ENCODE peak calls at places on chromosomes 5 and 9, in nine cellular contexts. One of them, this sample, is unnamed.
A peak's percentile ranks its signal among the peaks of the same experiment; 100 is the strongest.

GRCh38 chr5:172981931-172982330 is 1.6 kb upstream of the ATP6V0E1 start:
- DNase-seq in cardiac muscle cell: no peak
- DNase-seq in H9: no peak
- DNase-seq in SK-N-SH: no peak
- DNase-seq in ascending aorta: no peak
- DNase-seq in left ventricle myocardium inferior: no peak
- DNase-seq in A549: no peak
- DNase-seq in testis: no peak
- DNase-seq in PC-3: no peak
- DNase-seq in this sample: no peak

GRCh38 chr5:166535641-166536040 is 1755.8 kb upstream of the WWC1 start:
- DNase-seq in A549: no peak
- DNase-seq in H9: no peak
- DNase-seq in ascending aorta: no peak
- DNase-seq in cardiac muscle cell: no peak
- DNase-seq in testis: no peak
- DNase-seq in left ventricle myocardium inferior: no peak
- DNase-seq in PC-3: no peak
- DNase-seq in SK-N-SH: no peak
- DNase-seq in this sample: no peak

GRCh38 chr9:23621166-23621565 is 204.9 kb downstream of the ELAVL2 start:
- DNase-seq in SK-N-SH: no peak
- DNase-seq in cardiac muscle cell: no peak
- DNase-seq in ascending aorta: no peak
- DNase-seq in left ventricle myocardium inferior: no peak
- DNase-seq in H9: no peak
- DNase-seq in testis: no peak
- DNase-seq in A549: no peak
- DNase-seq in PC-3: peak; percentile 92
- DNase-seq in this sample: no peak

GRCh38 chr9:272251-273213 is 57.9 kb downstream of the DOCK8 start:
- DNase-seq in testis: peak; percentile 57
- DNase-seq in cardiac muscle cell: no peak
- DNase-seq in PC-3: no peak
- DNase-seq in A549: no peak
- DNase-seq in H9: no peak
- DNase-seq in left ventricle myocardium inferior: no peak
- DNase-seq in SK-N-SH: no peak
- DNase-seq in ascending aorta: peak; percentile 71
- DNase-seq in this sample: no peak

GRCh38 chr5:154449786-154450185 is 4.0 kb downstream of the SAP30L start:
- DNase-seq in ascending aorta: no peak
- DNase-seq in H9: no peak
- DNase-seq in A549: no peak
- DNase-seq in left ventricle myocardium inferior: no peak
- DNase-seq in testis: no peak
- DNase-seq in SK-N-SH: no peak
- DNase-seq in PC-3: no peak
- DNase-seq in cardiac muscle cell: no peak
- DNase-seq in this sample: no peak

GRCh38 chr5:83255268-83255667 is 177.9 kb downstream of the XRCC4 start:
- DNase-seq in PC-3: peak; percentile 58
- DNase-seq in A549: no peak
- DNase-seq in SK-N-SH: no peak
- DNase-seq in cardiac muscle cell: no peak
- DNase-seq in H9: no peak
- DNase-seq in testis: no peak
- DNase-seq in ascending aorta: no peak
- DNase-seq in left ventricle myocardium inferior: no peak
- DNase-seq in this sample: no peak

GRCh38 chr9:21392270-21392669 is 7.1 kb upstream of the IFNA2 start:
- DNase-seq in ascending aorta: no peak
- DNase-seq in A549: peak; percentile 37
- DNase-seq in cardiac muscle cell: no peak
- DNase-seq in left ventricle myocardium inferior: no peak
- DNase-seq in PC-3: peak; percentile 59
- DNase-seq in testis: no peak
- DNase-seq in SK-N-SH: peak; percentile 23
- DNase-seq in H9: peak; percentile 68
- DNase-seq in this sample: peak; percentile 73

GRCh38 chr9:108620767-108621166 is 235.0 kb downstream of the ACTL7B start:
- DNase-seq in ascending aorta: no peak
- DNase-seq in testis: no peak
- DNase-seq in H9: no peak
- DNase-seq in SK-N-SH: no peak
- DNase-seq in PC-3: no peak
- DNase-seq in A549: no peak
- DNase-seq in left ventricle myocardium inferior: no peak
- DNase-seq in cardiac muscle cell: no peak
- DNase-seq in this sample: no peak

GRCh38 chr5:127968998-127969397 is 114.6 kb upstream of the SLC12A2 start:
- DNase-seq in A549: no peak
- DNase-seq in left ventricle myocardium inferior: no peak
- DNase-seq in H9: no peak
- DNase-seq in testis: no peak
- DNase-seq in cardiac muscle cell: no peak
- DNase-seq in PC-3: no peak
- DNase-seq in ascending aorta: no peak
- DNase-seq in SK-N-SH: no peak
- DNase-seq in this sample: no peak

GRCh38 chr9:30015073-30015472 is 2369.4 kb upstream of the ACO1 start:
- DNase-seq in testis: no peak
- DNase-seq in cardiac muscle cell: no peak
- DNase-seq in ascending aorta: no peak
- DNase-seq in SK-N-SH: no peak
- DNase-seq in H9: no peak
- DNase-seq in left ventricle myocardium inferior: no peak
- DNase-seq in A549: no peak
- DNase-seq in PC-3: no peak
- DNase-seq in this sample: no peak

GRCh38 chr9:15370496-15371464 is 51.9 kb upstream of the SNAPC3 start:
- DNase-seq in cardiac muscle cell: no peak
- DNase-seq in PC-3: no peak
- DNase-seq in SK-N-SH: peak; percentile 77
- DNase-seq in A549: no peak
- DNase-seq in ascending aorta: no peak
- DNase-seq in testis: no peak
- DNase-seq in H9: no peak
- DNase-seq in left ventricle myocardium inferior: no peak
- DNase-seq in this sample: peak; percentile 32

GRCh38 chr5:73564018-73564417 is 1.4 kb downstream of the ANKRA2 start:
- DNase-seq in A549: no peak
- DNase-seq in testis: no peak
- DNase-seq in SK-N-SH: peak; percentile 15
- DNase-seq in H9: no peak
- DNase-seq in PC-3: no peak
- DNase-seq in left ventricle myocardium inferior: no peak
- DNase-seq in ascending aorta: no peak
- DNase-seq in cardiac muscle cell: no peak
- DNase-seq in this sample: no peak

GRCh38 chr5:84683594-84683993 is 298.9 kb upstream of the EDIL3 start:
- DNase-seq in testis: no peak
- DNase-seq in left ventricle myocardium inferior: no peak
- DNase-seq in H9: no peak
- DNase-seq in A549: no peak
- DNase-seq in SK-N-SH: no peak
- DNase-seq in PC-3: no peak
- DNase-seq in ascending aorta: no peak
- DNase-seq in cardiac muscle cell: no peak
- DNase-seq in this sample: peak; percentile 12

GRCh38 chr5:148860599-148860998 is 34.2 kb downstream of the ADRB2 start:
- DNase-seq in cardiac muscle cell: no peak
- DNase-seq in testis: no peak
- DNase-seq in PC-3: peak; percentile 49
- DNase-seq in H9: no peak
- DNase-seq in left ventricle myocardium inferior: no peak
- DNase-seq in A549: no peak
- DNase-seq in ascending aorta: no peak
- DNase-seq in SK-N-SH: no peak
- DNase-seq in this sample: no peak

GRCh38 chr5:147708708-147709107 is 73.8 kb downstream of the JAKMIP2 start:
- DNase-seq in left ventricle myocardium inferior: no peak
- DNase-seq in SK-N-SH: no peak
- DNase-seq in cardiac muscle cell: no peak
- DNase-seq in testis: no peak
- DNase-seq in H9: no peak
- DNase-seq in A549: no peak
- DNase-seq in PC-3: peak; percentile 15
- DNase-seq in ascending aorta: no peak
- DNase-seq in this sample: peak; percentile 25

GRCh38 chr5:145867806-145868205 is 5.0 kb downstream of the GRXCR2 start:
- DNase-seq in left ventricle myocardium inferior: no peak
- DNase-seq in ascending aorta: no peak
- DNase-seq in H9: no peak
- DNase-seq in cardiac muscle cell: no peak
- DNase-seq in testis: no peak
- DNase-seq in A549: no peak
- DNase-seq in PC-3: no peak
- DNase-seq in SK-N-SH: no peak
- DNase-seq in this sample: no peak

GRCh38 chr9:35599763-35600604 is 5.1 kb upstream of the TESK1 start:
- DNase-seq in ascending aorta: no peak
- DNase-seq in testis: no peak
- DNase-seq in PC-3: no peak
- DNase-seq in SK-N-SH: no peak
- DNase-seq in H9: peak; percentile 65
- DNase-seq in left ventricle myocardium inferior: no peak
- DNase-seq in A549: no peak
- DNase-seq in cardiac muscle cell: no peak
- DNase-seq in this sample: peak; percentile 65

GRCh38 chr5:172642046-172642409 is 965 bp downstream of the NEURL1B start:
- DNase-seq in testis: no peak
- DNase-seq in cardiac muscle cell: peak; percentile 20
- DNase-seq in SK-N-SH: no peak
- DNase-seq in ascending aorta: no peak
- DNase-seq in left ventricle myocardium inferior: no peak
- DNase-seq in PC-3: no peak
- DNase-seq in A549: no peak
- DNase-seq in H9: no peak
- DNase-seq in this sample: no peak

GRCh38 chr5:15459200-15459599 is 40.8 kb upstream of the FBXL7 start:
- DNase-seq in SK-N-SH: no peak
- DNase-seq in left ventricle myocardium inferior: no peak
- DNase-seq in PC-3: no peak
- DNase-seq in testis: no peak
- DNase-seq in A549: no peak
- DNase-seq in cardiac muscle cell: no peak
- DNase-seq in ascending aorta: no peak
- DNase-seq in H9: no peak
- DNase-seq in this sample: no peak

GRCh38 chr9:76433406-76433805 is 25.6 kb upstream of the GCNT1 start:
- DNase-seq in left ventricle myocardium inferior: no peak
- DNase-seq in H9: peak; percentile 34
- DNase-seq in SK-N-SH: no peak
- DNase-seq in PC-3: no peak
- DNase-seq in ascending aorta: no peak
- DNase-seq in testis: no peak
- DNase-seq in A549: no peak
- DNase-seq in cardiac muscle cell: no peak
- DNase-seq in this sample: no peak

GRCh38 chr5:179754024-179754423 is 21.4 kb downstream of the MAML1 start:
- DNase-seq in cardiac muscle cell: no peak
- DNase-seq in testis: no peak
- DNase-seq in H9: no peak
- DNase-seq in SK-N-SH: no peak
- DNase-seq in ascending aorta: peak; percentile 37
- DNase-seq in A549: no peak
- DNase-seq in PC-3: no peak
- DNase-seq in left ventricle myocardium inferior: no peak
- DNase-seq in this sample: no peak
- H3K27ac ChIP-seq in cardiac muscle cell: peak overlapping the region; percentile 95
- H3K27ac ChIP-seq in testis: peak overlapping the region; percentile 59
- H3K27ac ChIP-seq in H9: no peak overlapping the region
- H3K27ac ChIP-seq in SK-N-SH: no peak overlapping the region
- H3K27ac ChIP-seq in ascending aorta: no peak overlapping the region
- H3K27ac ChIP-seq in A549: no peak overlapping the region
- H3K27ac ChIP-seq in PC-3: no peak overlapping the region
- H3K27ac ChIP-seq in left ventricle myocardium inferior: no peak overlapping the region
- H3K27ac ChIP-seq in this sample: peak overlapping the region; percentile 73

DNA sequence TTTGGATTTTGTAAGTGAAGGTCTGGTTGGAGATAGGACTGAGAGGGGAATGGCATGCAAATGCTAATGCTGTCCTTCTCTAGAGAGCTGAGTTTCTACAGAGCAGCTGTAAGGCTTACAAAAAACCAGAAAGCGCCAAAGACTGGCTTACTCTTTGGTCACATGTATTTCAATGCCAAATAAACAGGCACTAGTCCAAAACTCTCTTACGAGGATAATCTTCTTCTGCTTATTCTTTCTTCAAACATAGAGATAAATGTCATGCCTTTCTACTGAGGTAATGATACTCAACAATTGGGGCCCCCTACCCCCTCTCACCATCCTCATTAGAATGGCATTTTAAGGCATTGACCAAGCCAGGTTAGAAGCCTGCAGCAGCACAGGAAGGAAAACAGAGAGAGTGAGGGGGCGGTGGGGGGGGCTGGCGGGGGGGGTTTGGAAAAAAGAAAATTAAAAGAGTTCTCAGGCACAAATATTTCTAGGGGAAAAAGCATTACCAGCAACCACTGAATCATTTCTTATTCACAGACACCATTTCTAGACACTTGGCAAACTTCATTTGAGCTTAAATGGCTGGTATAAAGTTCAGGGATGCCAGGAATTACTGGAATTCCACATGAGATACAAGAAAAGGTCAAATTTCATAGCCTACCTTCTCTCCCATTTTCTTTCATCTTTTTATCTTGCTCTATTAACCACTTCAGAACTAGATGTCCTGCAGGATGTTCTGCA is 34.0 kb downstream of the PUM3 start:
- DNase-seq in testis: no peak
- DNase-seq in A549: peak; percentile 50
- DNase-seq in H9: peak; percentile 55
- DNase-seq in ascending aorta: peak; percentile 67
- DNase-seq in SK-N-SH: no peak
- DNase-seq in PC-3: peak; percentile 29
- DNase-seq in cardiac muscle cell: peak; percentile 60
- DNase-seq in left ventricle myocardium inferior: no peak
- DNase-seq in this sample: peak; percentile 82
- H3K27ac ChIP-seq in testis: peak overlapping the region; percentile 3
- H3K27ac ChIP-seq in A549: peak overlapping the region; percentile 95
- H3K27ac ChIP-seq in H9: peak overlapping the region; percentile 96
- H3K27ac ChIP-seq in ascending aorta: peak overlapping the region; percentile 77
- H3K27ac ChIP-seq in SK-N-SH: peak overlapping the region; percentile 78
- H3K27ac ChIP-seq in PC-3: no peak overlapping the region
- H3K27ac ChIP-seq in cardiac muscle cell: peak overlapping the region; percentile 96
- H3K27ac ChIP-seq in left ventricle myocardium inferior: peak overlapping the region; percentile 72
- H3K27ac ChIP-seq in this sample: peak overlapping the region; percentile 97

GRCh38 chr5:65157906-65158603 is 323.7 kb downstream of the ADAMTS6 start:
- DNase-seq in left ventricle myocardium inferior: no peak
- DNase-seq in A549: no peak
- DNase-seq in testis: no peak
- DNase-seq in PC-3: peak; percentile 78
- DNase-seq in SK-N-SH: no peak
- DNase-seq in cardiac muscle cell: no peak
- DNase-seq in ascending aorta: no peak
- DNase-seq in H9: no peak
- DNase-seq in this sample: peak; percentile 6
- H3K27ac ChIP-seq in left ventricle myocardium inferior: no peak overlapping the region
- H3K27ac ChIP-seq in A549: no peak overlapping the region
- H3K27ac ChIP-seq in testis: no peak overlapping the region
- H3K27ac ChIP-seq in PC-3: peak overlapping the region; percentile 73
- H3K27ac ChIP-seq in SK-N-SH: no peak overlapping the region
- H3K27ac ChIP-seq in cardiac muscle cell: no peak overlapping the region
- H3K27ac ChIP-seq in ascending aorta: no peak overlapping the region
- H3K27ac ChIP-seq in H9: no peak overlapping the region
- H3K27ac ChIP-seq in this sample: no peak overlapping the region

GRCh38 chr9:113675475-113675941 is 200.6 kb upstream of the ZNF618 start:
- DNase-seq in testis: peak; percentile 39
- DNase-seq in PC-3: peak; percentile 83
- DNase-seq in left ventricle myocardium inferior: peak; percentile 67
- DNase-seq in SK-N-SH: no peak
- DNase-seq in A549: no peak
- DNase-seq in cardiac muscle cell: no peak
- DNase-seq in H9: no peak
- DNase-seq in ascending aorta: peak; percentile 89
- DNase-seq in this sample: no peak
- H3K27ac ChIP-seq in testis: no peak overlapping the region
- H3K27ac ChIP-seq in PC-3: peak overlapping the region; percentile 80
- H3K27ac ChIP-seq in left ventricle myocardium inferior: no peak overlapping the region
- H3K27ac ChIP-seq in SK-N-SH: peak overlapping the region; percentile 98
- H3K27ac ChIP-seq in A549: no peak overlapping the region
- H3K27ac ChIP-seq in cardiac muscle cell: no peak overlapping the region
- H3K27ac ChIP-seq in H9: no peak overlapping the region
- H3K27ac ChIP-seq in ascending aorta: peak overlapping the region; percentile 28
- H3K27ac ChIP-seq in this sample: no peak overlapping the region